ENCODE peak calls at places on chromosomes 4 and X, in four cellular contexts. H is sigmoid colon, E is ascending aorta, N is right cardiac atrium. J is an unnamed sample.
A peak's percentile ranks its signal among the peaks of the same experiment; 100 is the strongest.

GRCh38 chrX:45749375-45749774 is 548.7 kb upstream of the DIPK2B start:
- DNase-seq in H (no peak), E (no peak), N (no peak), J (no peak)

GRCh38 chrX:123993326-123993725 is 31.8 kb downstream of the STAG2 start:
- DNase-seq in H (no peak), E (no peak), N (no peak), J (no peak)

GRCh38 chr4:1381944-1382541 is 24.2 kb downstream of the NKX1-1 start:
- DNase-seq in H (peak; percentile 58), E (no peak), N (peak; percentile 2), J (peak; percentile 4)

GRCh38 chr4:80058740-80059139 is 14.3 kb downstream of the ANTXR2 start:
- DNase-seq in H (no peak), E (no peak), N (no peak), J (no peak)

GRCh38 chr4:183430317-183430986 is 14.0 kb upstream of the CDKN2AIP start:
- DNase-seq in H (no peak), E (no peak), N (peak; percentile 36), J (peak; percentile 10)

GRCh38 chr4:88015659-88016295 is 8.3 kb downstream of the PKD2 start:
- DNase-seq in H (no peak), E (no peak), N (no peak), J (no peak)

GRCh38 chrX:69195197-69195596 is 29.9 kb upstream of the PJA1 start:
- DNase-seq in H (no peak), E (no peak), N (no peak), J (no peak)

GRCh38 chr4:106898621-106899230 is 137.4 kb downstream of the DKK2 start:
- DNase-seq in H (no peak), E (no peak), N (no peak), J (no peak)

GRCh38 chrX:54481751-54482150 is 14.3 kb downstream of the FGD1 start:
- DNase-seq in H (no peak), E (no peak), N (no peak), J (no peak)

GRCh38 chr4:7324651-7325121 is 110.0 kb downstream of the PSAPL1 start:
- DNase-seq in H (no peak), E (no peak), N (no peak), J (no peak)

GRCh38 chr4:11312389-11312788 is 116.3 kb downstream of the HS3ST1 start:
- DNase-seq in H (no peak), E (no peak), N (peak; percentile 28), J (no peak)

GRCh38 chr4:113531572-113531971 is 230.0 kb downstream of the CAMK2D start:
- DNase-seq in H (no peak), E (no peak), N (no peak), J (no peak)

GRCh38 chr4:74544655-74545361 is 99.9 kb downstream of the AREG start:
- DNase-seq in H (no peak), E (no peak), N (no peak), J (no peak)
- H3K27ac ChIP-seq in H (no peak overlapping the region), E (no peak overlapping the region), N (no peak overlapping the region), J (no peak overlapping the region)

GRCh38 chr4:76688737-76689078 is 209.2 kb downstream of the SOWAHB start:
- DNase-seq in H (no peak), E (no peak), N (no peak), J (no peak)

GRCh38 chr4:76689079-76689817 is 208.7 kb downstream of the SOWAHB start:
- DNase-seq in H (no peak), E (peak; percentile 71), N (peak; percentile 57), J (no peak)

GRCh38 chr4:76690091-76690905 is 207.6 kb downstream of the SOWAHB start:
- DNase-seq in H (no peak), E (no peak), N (no peak), J (no peak)

GRCh38 chr4:76690906-76691275 is 207.1 kb downstream of the SOWAHB start:
- DNase-seq in H (no peak), E (no peak), N (no peak), J (no peak)

GRCh38 chr4:76687730-76688441 is 210.1 kb downstream of the SOWAHB start:
- DNase-seq in H (no peak), E (no peak), N (no peak), J (no peak)
- H3K27ac ChIP-seq in H (no peak overlapping the region), E (peak overlapping the region; percentile 73), N (no peak overlapping the region), J (no peak overlapping the region)

DNA sequence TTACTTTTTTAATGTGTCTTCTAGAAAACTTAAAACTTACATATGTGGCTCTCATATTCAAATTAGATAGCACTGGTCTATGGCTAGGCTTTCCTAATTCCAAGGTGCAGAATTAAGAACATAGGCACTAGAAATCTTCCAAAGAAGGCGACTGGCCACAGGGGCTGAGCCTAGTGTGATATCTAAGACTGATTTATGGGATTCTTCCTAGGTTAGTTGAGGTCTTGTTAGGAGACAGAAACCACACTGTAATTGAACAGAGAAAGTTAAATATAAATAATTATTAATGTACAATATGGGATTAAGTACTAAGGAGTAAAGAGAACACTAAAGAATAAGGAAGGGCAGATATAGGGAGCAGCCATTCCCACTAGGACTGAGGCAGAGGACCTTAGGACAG is 48.3 kb downstream of the SNX25 start:
- DNase-seq in H (no peak), E (no peak), N (no peak), J (no peak)
- H3K27ac ChIP-seq in H (no peak overlapping the region), E (no peak overlapping the region), N (no peak overlapping the region), J (no peak overlapping the region)

DNA sequence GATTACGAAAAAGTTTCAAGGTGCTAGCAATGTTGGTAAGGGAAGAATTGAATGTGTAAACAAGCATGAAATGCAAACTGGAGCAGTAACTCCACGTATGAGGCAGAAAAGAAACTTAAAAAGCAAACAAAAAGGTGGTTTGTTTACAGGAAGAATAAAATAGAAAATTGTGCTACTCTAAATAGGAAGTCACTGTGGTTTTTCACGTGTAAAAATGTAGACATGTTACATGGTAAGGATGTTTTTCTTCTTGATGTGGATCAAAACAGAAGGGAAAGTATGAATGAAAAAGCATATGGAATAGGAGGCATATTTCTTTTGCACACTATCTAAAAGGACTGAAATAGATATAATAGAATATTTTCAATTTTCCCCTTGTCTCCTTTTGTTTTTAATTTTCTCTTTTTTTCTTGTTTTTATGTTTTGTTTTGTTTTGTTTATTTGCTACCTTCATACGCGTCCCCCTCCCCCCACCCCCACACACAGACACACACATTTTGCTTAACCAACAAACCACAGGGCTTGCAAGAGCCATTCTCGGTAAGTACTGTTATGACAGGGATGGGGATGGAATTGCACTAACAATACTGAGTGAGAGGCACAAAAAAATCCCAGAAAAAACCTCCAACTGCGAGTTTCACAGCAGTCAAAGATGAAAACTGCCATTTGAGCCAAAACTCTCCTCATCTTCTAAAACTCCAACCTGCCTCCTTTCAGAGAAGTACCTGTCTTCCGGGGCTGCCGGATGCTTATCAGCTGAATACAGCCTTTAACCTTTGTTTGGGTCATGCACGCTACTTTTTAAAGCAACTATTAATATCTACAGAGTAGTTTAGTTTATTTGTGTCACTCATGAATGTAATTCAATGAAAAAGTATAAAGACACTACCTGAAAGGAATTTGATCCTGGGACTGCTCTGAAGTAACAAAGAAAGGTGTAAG is 135.8 kb downstream of the IL15 start:
- DNase-seq in H (no peak), E (no peak), N (no peak), J (no peak)
- H3K27ac ChIP-seq in H (no peak overlapping the region), E (no peak overlapping the region), N (no peak overlapping the region), J (no peak overlapping the region)

DNA sequence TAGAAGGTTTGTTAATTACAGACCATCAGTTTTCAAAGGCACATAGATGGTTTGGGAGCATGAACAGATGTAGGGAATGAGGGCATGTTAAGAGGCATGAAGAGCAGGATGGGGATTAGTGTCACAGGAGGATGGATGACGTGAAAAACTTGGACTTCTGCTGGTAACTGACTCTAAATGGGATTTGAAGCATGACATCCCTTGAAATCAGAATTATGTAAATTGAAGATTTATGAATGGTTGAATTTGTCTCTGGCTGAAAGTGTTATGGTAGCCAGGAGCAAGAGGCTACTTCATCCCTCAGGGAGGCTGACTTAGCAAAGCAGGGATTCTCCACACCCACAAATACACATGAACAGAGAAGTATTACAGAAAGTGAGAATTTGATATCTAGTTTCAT is 454.6 kb downstream of the MAGEB5 start:
- DNase-seq in H (no peak), E (no peak), N (no peak), J (no peak)
- H3K27ac ChIP-seq in H (no peak overlapping the region), E (no peak overlapping the region), N (no peak overlapping the region), J (no peak overlapping the region)